ENCODE peak calls at places on chromosomes 1 and 21, in eight cellular contexts. One of them, this sample, is unnamed.

GRCh38 chr1:156476501-156477298 is 23.9 kb downstream of the MEF2D start:
- DNase-seq in kidney epithelial cell: no peak
- DNase-seq in activated T-cell treated with anti-CD3 and anti-CD28 coated beads, Interleukin-2, amount 50 U/mL, for 24 hours: no peak
- DNase-seq in D341Med: no peak
- DNase-seq in epithelial cell of esophagus: no peak
- DNase-seq in HTR-8/SVneo: peak
- DNase-seq in HT-29: no peak
- DNase-seq in mucosa of gallbladder: no peak
- DNase-seq in this sample: no peak

GRCh38 chr1:111739222-111739983 is at the start of gene INKA2:
- DNase-seq in kidney epithelial cell: no peak
- DNase-seq in activated T-cell treated with anti-CD3 and anti-CD28 coated beads, Interleukin-2, amount 50 U/mL, for 24 hours: peak
- DNase-seq in D341Med: peak
- DNase-seq in epithelial cell of esophagus: peak
- DNase-seq in HTR-8/SVneo: peak
- DNase-seq in HT-29: peak
- DNase-seq in mucosa of gallbladder: peak
- DNase-seq in this sample: peak

GRCh38 chr1:25804244-25804963 is 4.4 kb downstream of the SELENON start:
- DNase-seq in kidney epithelial cell: no peak
- DNase-seq in activated T-cell treated with anti-CD3 and anti-CD28 coated beads, Interleukin-2, amount 50 U/mL, for 24 hours: no peak
- DNase-seq in D341Med: no peak
- DNase-seq in epithelial cell of esophagus: peak
- DNase-seq in HTR-8/SVneo: no peak
- DNase-seq in HT-29: no peak
- DNase-seq in mucosa of gallbladder: no peak
- DNase-seq in this sample: no peak

GRCh38 chr1:55623339-55623738 is 408.2 kb upstream of the USP24 start:
- DNase-seq in kidney epithelial cell: no peak
- DNase-seq in activated T-cell treated with anti-CD3 and anti-CD28 coated beads, Interleukin-2, amount 50 U/mL, for 24 hours: no peak
- DNase-seq in D341Med: no peak
- DNase-seq in epithelial cell of esophagus: no peak
- DNase-seq in HTR-8/SVneo: no peak
- DNase-seq in HT-29: no peak
- DNase-seq in mucosa of gallbladder: peak
- DNase-seq in this sample: no peak

GRCh38 chr21:27418338-27418737 is 451.4 kb upstream of the ADAMTS5 start:
- DNase-seq in kidney epithelial cell: no peak
- DNase-seq in activated T-cell treated with anti-CD3 and anti-CD28 coated beads, Interleukin-2, amount 50 U/mL, for 24 hours: no peak
- DNase-seq in D341Med: no peak
- DNase-seq in epithelial cell of esophagus: no peak
- DNase-seq in HTR-8/SVneo: no peak
- DNase-seq in HT-29: no peak
- DNase-seq in mucosa of gallbladder: no peak
- DNase-seq in this sample: no peak

GRCh38 chr1:38026592-38027200 is 14.2 kb downstream of the UTP11 start:
- DNase-seq in kidney epithelial cell: no peak
- DNase-seq in activated T-cell treated with anti-CD3 and anti-CD28 coated beads, Interleukin-2, amount 50 U/mL, for 24 hours: peak
- DNase-seq in D341Med: peak
- DNase-seq in epithelial cell of esophagus: peak
- DNase-seq in HTR-8/SVneo: no peak
- DNase-seq in HT-29: peak
- DNase-seq in mucosa of gallbladder: peak
- DNase-seq in this sample: no peak

GRCh38 chr1:180815188-180815587 is 97.5 kb upstream of the KIAA1614 start:
- DNase-seq in kidney epithelial cell: no peak
- DNase-seq in activated T-cell treated with anti-CD3 and anti-CD28 coated beads, Interleukin-2, amount 50 U/mL, for 24 hours: no peak
- DNase-seq in D341Med: no peak
- DNase-seq in epithelial cell of esophagus: no peak
- DNase-seq in HTR-8/SVneo: no peak
- DNase-seq in HT-29: no peak
- DNase-seq in mucosa of gallbladder: no peak
- DNase-seq in this sample: no peak

GRCh38 chr1:205074513-205074912 is 9.7 kb downstream of the TMEM81 start:
- DNase-seq in kidney epithelial cell: no peak
- DNase-seq in activated T-cell treated with anti-CD3 and anti-CD28 coated beads, Interleukin-2, amount 50 U/mL, for 24 hours: no peak
- DNase-seq in D341Med: peak
- DNase-seq in epithelial cell of esophagus: peak
- DNase-seq in HTR-8/SVneo: no peak
- DNase-seq in HT-29: no peak
- DNase-seq in mucosa of gallbladder: no peak
- DNase-seq in this sample: no peak

GRCh38 chr1:40884055-40884795 is 22.1 kb upstream of the CITED4 start:
- DNase-seq in kidney epithelial cell: no peak
- DNase-seq in activated T-cell treated with anti-CD3 and anti-CD28 coated beads, Interleukin-2, amount 50 U/mL, for 24 hours: no peak
- DNase-seq in D341Med: no peak
- DNase-seq in epithelial cell of esophagus: no peak
- DNase-seq in HTR-8/SVneo: no peak
- DNase-seq in HT-29: no peak
- DNase-seq in mucosa of gallbladder: no peak
- DNase-seq in this sample: no peak

GRCh38 chr1:196438324-196438723 is 169.9 kb downstream of the KCNT2 start:
- DNase-seq in kidney epithelial cell: peak
- DNase-seq in activated T-cell treated with anti-CD3 and anti-CD28 coated beads, Interleukin-2, amount 50 U/mL, for 24 hours: no peak
- DNase-seq in D341Med: peak
- DNase-seq in epithelial cell of esophagus: no peak
- DNase-seq in HTR-8/SVneo: no peak
- DNase-seq in HT-29: peak
- DNase-seq in mucosa of gallbladder: no peak
- DNase-seq in this sample: no peak

GRCh38 chr1:119827010-119827409 is 15.8 kb upstream of the REG4 start:
- DNase-seq in kidney epithelial cell: no peak
- DNase-seq in activated T-cell treated with anti-CD3 and anti-CD28 coated beads, Interleukin-2, amount 50 U/mL, for 24 hours: no peak
- DNase-seq in D341Med: no peak
- DNase-seq in epithelial cell of esophagus: peak
- DNase-seq in HTR-8/SVneo: no peak
- DNase-seq in HT-29: no peak
- DNase-seq in mucosa of gallbladder: no peak
- DNase-seq in this sample: no peak

GRCh38 chr1:5430911-5431310 is 561.3 kb downstream of the NPHP4 start:
- DNase-seq in kidney epithelial cell: no peak
- DNase-seq in activated T-cell treated with anti-CD3 and anti-CD28 coated beads, Interleukin-2, amount 50 U/mL, for 24 hours: no peak
- DNase-seq in D341Med: no peak
- DNase-seq in epithelial cell of esophagus: no peak
- DNase-seq in HTR-8/SVneo: no peak
- DNase-seq in HT-29: no peak
- DNase-seq in mucosa of gallbladder: no peak
- DNase-seq in this sample: no peak

GRCh38 chr1:70066711-70067110 is 138.7 kb downstream of the LRRC40 start:
- DNase-seq in kidney epithelial cell: no peak
- DNase-seq in activated T-cell treated with anti-CD3 and anti-CD28 coated beads, Interleukin-2, amount 50 U/mL, for 24 hours: no peak
- DNase-seq in D341Med: no peak
- DNase-seq in epithelial cell of esophagus: peak
- DNase-seq in HTR-8/SVneo: no peak
- DNase-seq in HT-29: no peak
- DNase-seq in mucosa of gallbladder: no peak
- DNase-seq in this sample: no peak

GRCh38 chr1:186763107-186763506 is 65.6 kb upstream of the PLA2G4A start:
- DNase-seq in kidney epithelial cell: peak
- DNase-seq in activated T-cell treated with anti-CD3 and anti-CD28 coated beads, Interleukin-2, amount 50 U/mL, for 24 hours: no peak
- DNase-seq in D341Med: no peak
- DNase-seq in epithelial cell of esophagus: peak
- DNase-seq in HTR-8/SVneo: no peak
- DNase-seq in HT-29: no peak
- DNase-seq in mucosa of gallbladder: no peak
- DNase-seq in this sample: no peak

GRCh38 chr21:33035147-33035546 is 9.4 kb downstream of the OLIG2 start:
- DNase-seq in kidney epithelial cell: no peak
- DNase-seq in activated T-cell treated with anti-CD3 and anti-CD28 coated beads, Interleukin-2, amount 50 U/mL, for 24 hours: no peak
- DNase-seq in D341Med: no peak
- DNase-seq in epithelial cell of esophagus: no peak
- DNase-seq in HTR-8/SVneo: no peak
- DNase-seq in HT-29: no peak
- DNase-seq in mucosa of gallbladder: no peak
- DNase-seq in this sample: no peak

GRCh38 chr21:29007801-29008200 is 11.3 kb downstream of the RWDD2B start:
- DNase-seq in kidney epithelial cell: no peak
- DNase-seq in activated T-cell treated with anti-CD3 and anti-CD28 coated beads, Interleukin-2, amount 50 U/mL, for 24 hours: no peak
- DNase-seq in D341Med: no peak
- DNase-seq in epithelial cell of esophagus: no peak
- DNase-seq in HTR-8/SVneo: no peak
- DNase-seq in HT-29: no peak
- DNase-seq in mucosa of gallbladder: no peak
- DNase-seq in this sample: no peak

GRCh38 chr1:234915923-234916675 is 212.5 kb downstream of the TOMM20 start:
- DNase-seq in kidney epithelial cell: no peak
- DNase-seq in activated T-cell treated with anti-CD3 and anti-CD28 coated beads, Interleukin-2, amount 50 U/mL, for 24 hours: peak
- DNase-seq in D341Med: no peak
- DNase-seq in epithelial cell of esophagus: no peak
- DNase-seq in HTR-8/SVneo: no peak
- DNase-seq in HT-29: no peak
- DNase-seq in mucosa of gallbladder: no peak
- DNase-seq in this sample: no peak

GRCh38 chr1:40708750-40709099 is 17.2 kb downstream of the NFYC start:
- DNase-seq in kidney epithelial cell: peak
- DNase-seq in activated T-cell treated with anti-CD3 and anti-CD28 coated beads, Interleukin-2, amount 50 U/mL, for 24 hours: no peak
- DNase-seq in D341Med: peak
- DNase-seq in epithelial cell of esophagus: peak
- DNase-seq in HTR-8/SVneo: peak
- DNase-seq in HT-29: no peak
- DNase-seq in mucosa of gallbladder: no peak
- DNase-seq in this sample: no peak

GRCh38 chr1:224929335-224930237 is at the start of gene DNAH14:
- DNase-seq in kidney epithelial cell: peak
- DNase-seq in activated T-cell treated with anti-CD3 and anti-CD28 coated beads, Interleukin-2, amount 50 U/mL, for 24 hours: no peak
- DNase-seq in D341Med: peak
- DNase-seq in epithelial cell of esophagus: peak
- DNase-seq in HTR-8/SVneo: peak
- DNase-seq in HT-29: peak
- DNase-seq in mucosa of gallbladder: peak
- DNase-seq in this sample: peak

GRCh38 chr1:28259935-28260802 is 851 bp downstream of the SESN2 start:
- DNase-seq in kidney epithelial cell: peak
- DNase-seq in activated T-cell treated with anti-CD3 and anti-CD28 coated beads, Interleukin-2, amount 50 U/mL, for 24 hours: no peak
- DNase-seq in D341Med: peak
- DNase-seq in epithelial cell of esophagus: peak
- DNase-seq in HTR-8/SVneo: peak
- DNase-seq in HT-29: peak
- DNase-seq in mucosa of gallbladder: peak
- DNase-seq in this sample: peak